ENCODE peak calls at places on chromosomes 2 and 18, in eight cellular contexts. One of them, this sample, is unnamed.

GRCh38 chr2:216533504-216534068 is 34.9 kb downstream of the RPL37A start:
- ATAC-seq in right cardiac atrium: no peak
- ATAC-seq in K562: no peak
- ATAC-seq in stimulated activated effector memory CD8-positive, alpha-beta T cell treated with anti-CD3 and anti-CD28 coated beads, Interleukin-12 subunit alpha, Interleukin-12 subunit beta, amount 100 ng/mL, for 72 hours: no peak
- ATAC-seq in naive thymus-derived CD8-positive, alpha-beta T cell: no peak
- ATAC-seq in RWPE2: peak
- ATAC-seq in T-helper 17 cell: no peak
- ATAC-seq in activated naive CD8-positive, alpha-beta T cell treated with anti-CD3 and anti-CD28 coated beads, Interleukin-2, amount 50 U/mL, for 24 hours: no peak
- ATAC-seq in this sample: peak

GRCh38 chr2:66574701-66575624 is 140.0 kb downstream of the MEIS1 start:
- ATAC-seq in right cardiac atrium: peak
- ATAC-seq in K562: peak
- ATAC-seq in stimulated activated effector memory CD8-positive, alpha-beta T cell treated with anti-CD3 and anti-CD28 coated beads, Interleukin-12 subunit alpha, Interleukin-12 subunit beta, amount 100 ng/mL, for 72 hours: no peak
- ATAC-seq in naive thymus-derived CD8-positive, alpha-beta T cell: no peak
- ATAC-seq in RWPE2: peak
- ATAC-seq in T-helper 17 cell: no peak
- ATAC-seq in activated naive CD8-positive, alpha-beta T cell treated with anti-CD3 and anti-CD28 coated beads, Interleukin-2, amount 50 U/mL, for 24 hours: no peak
- ATAC-seq in this sample: peak

GRCh38 chr18:25144835-25145234 is 207.1 kb downstream of the ZNF521 start:
- ATAC-seq in right cardiac atrium: peak
- ATAC-seq in K562: no peak
- ATAC-seq in stimulated activated effector memory CD8-positive, alpha-beta T cell treated with anti-CD3 and anti-CD28 coated beads, Interleukin-12 subunit alpha, Interleukin-12 subunit beta, amount 100 ng/mL, for 72 hours: no peak
- ATAC-seq in naive thymus-derived CD8-positive, alpha-beta T cell: no peak
- ATAC-seq in RWPE2: no peak
- ATAC-seq in T-helper 17 cell: no peak
- ATAC-seq in activated naive CD8-positive, alpha-beta T cell treated with anti-CD3 and anti-CD28 coated beads, Interleukin-2, amount 50 U/mL, for 24 hours: no peak
- ATAC-seq in this sample: no peak

GRCh38 chr2:128386066-128386465 is 67.4 kb upstream of the HS6ST1 start:
- ATAC-seq in right cardiac atrium: no peak
- ATAC-seq in K562: peak
- ATAC-seq in stimulated activated effector memory CD8-positive, alpha-beta T cell treated with anti-CD3 and anti-CD28 coated beads, Interleukin-12 subunit alpha, Interleukin-12 subunit beta, amount 100 ng/mL, for 72 hours: no peak
- ATAC-seq in naive thymus-derived CD8-positive, alpha-beta T cell: no peak
- ATAC-seq in RWPE2: no peak
- ATAC-seq in T-helper 17 cell: no peak
- ATAC-seq in activated naive CD8-positive, alpha-beta T cell treated with anti-CD3 and anti-CD28 coated beads, Interleukin-2, amount 50 U/mL, for 24 hours: no peak
- ATAC-seq in this sample: no peak

GRCh38 chr2:180604077-180604476 is 376.3 kb upstream of the UBE2E3 start:
- ATAC-seq in right cardiac atrium: no peak
- ATAC-seq in K562: peak
- ATAC-seq in stimulated activated effector memory CD8-positive, alpha-beta T cell treated with anti-CD3 and anti-CD28 coated beads, Interleukin-12 subunit alpha, Interleukin-12 subunit beta, amount 100 ng/mL, for 72 hours: peak
- ATAC-seq in naive thymus-derived CD8-positive, alpha-beta T cell: no peak
- ATAC-seq in RWPE2: peak
- ATAC-seq in T-helper 17 cell: no peak
- ATAC-seq in activated naive CD8-positive, alpha-beta T cell treated with anti-CD3 and anti-CD28 coated beads, Interleukin-2, amount 50 U/mL, for 24 hours: no peak
- ATAC-seq in this sample: no peak

GRCh38 chr2:11636593-11637295 is 33.3 kb downstream of the NTSR2 start:
- ATAC-seq in right cardiac atrium: peak
- ATAC-seq in K562: no peak
- ATAC-seq in stimulated activated effector memory CD8-positive, alpha-beta T cell treated with anti-CD3 and anti-CD28 coated beads, Interleukin-12 subunit alpha, Interleukin-12 subunit beta, amount 100 ng/mL, for 72 hours: no peak
- ATAC-seq in naive thymus-derived CD8-positive, alpha-beta T cell: no peak
- ATAC-seq in RWPE2: no peak
- ATAC-seq in T-helper 17 cell: no peak
- ATAC-seq in activated naive CD8-positive, alpha-beta T cell treated with anti-CD3 and anti-CD28 coated beads, Interleukin-2, amount 50 U/mL, for 24 hours: no peak
- ATAC-seq in this sample: no peak

GRCh38 chr2:128154225-128154624 is 63.2 kb downstream of the UGGT1 start:
- ATAC-seq in right cardiac atrium: peak
- ATAC-seq in K562: no peak
- ATAC-seq in stimulated activated effector memory CD8-positive, alpha-beta T cell treated with anti-CD3 and anti-CD28 coated beads, Interleukin-12 subunit alpha, Interleukin-12 subunit beta, amount 100 ng/mL, for 72 hours: no peak
- ATAC-seq in naive thymus-derived CD8-positive, alpha-beta T cell: no peak
- ATAC-seq in RWPE2: no peak
- ATAC-seq in T-helper 17 cell: no peak
- ATAC-seq in activated naive CD8-positive, alpha-beta T cell treated with anti-CD3 and anti-CD28 coated beads, Interleukin-2, amount 50 U/mL, for 24 hours: no peak
- ATAC-seq in this sample: no peak

GRCh38 chr18:74268933-74269620 is 22.7 kb downstream of the CYB5A start:
- ATAC-seq in right cardiac atrium: peak
- ATAC-seq in K562: peak
- ATAC-seq in stimulated activated effector memory CD8-positive, alpha-beta T cell treated with anti-CD3 and anti-CD28 coated beads, Interleukin-12 subunit alpha, Interleukin-12 subunit beta, amount 100 ng/mL, for 72 hours: no peak
- ATAC-seq in naive thymus-derived CD8-positive, alpha-beta T cell: no peak
- ATAC-seq in RWPE2: no peak
- ATAC-seq in T-helper 17 cell: no peak
- ATAC-seq in activated naive CD8-positive, alpha-beta T cell treated with anti-CD3 and anti-CD28 coated beads, Interleukin-2, amount 50 U/mL, for 24 hours: no peak
- ATAC-seq in this sample: no peak

GRCh38 chr2:199431748-199432213 is 26.0 kb downstream of the SATB2 start:
- ATAC-seq in right cardiac atrium: peak
- ATAC-seq in K562: peak
- ATAC-seq in stimulated activated effector memory CD8-positive, alpha-beta T cell treated with anti-CD3 and anti-CD28 coated beads, Interleukin-12 subunit alpha, Interleukin-12 subunit beta, amount 100 ng/mL, for 72 hours: no peak
- ATAC-seq in naive thymus-derived CD8-positive, alpha-beta T cell: no peak
- ATAC-seq in RWPE2: no peak
- ATAC-seq in T-helper 17 cell: no peak
- ATAC-seq in activated naive CD8-positive, alpha-beta T cell treated with anti-CD3 and anti-CD28 coated beads, Interleukin-2, amount 50 U/mL, for 24 hours: no peak
- ATAC-seq in this sample: no peak

GRCh38 chr2:222477962-222478608 is 53.7 kb downstream of the SGPP2 start:
- ATAC-seq in right cardiac atrium: no peak
- ATAC-seq in K562: no peak
- ATAC-seq in stimulated activated effector memory CD8-positive, alpha-beta T cell treated with anti-CD3 and anti-CD28 coated beads, Interleukin-12 subunit alpha, Interleukin-12 subunit beta, amount 100 ng/mL, for 72 hours: no peak
- ATAC-seq in naive thymus-derived CD8-positive, alpha-beta T cell: no peak
- ATAC-seq in RWPE2: no peak
- ATAC-seq in T-helper 17 cell: no peak
- ATAC-seq in activated naive CD8-positive, alpha-beta T cell treated with anti-CD3 and anti-CD28 coated beads, Interleukin-2, amount 50 U/mL, for 24 hours: no peak
- ATAC-seq in this sample: no peak

GRCh38 chr18:67854340-67854739 is 337.8 kb upstream of the DSEL start:
- ATAC-seq in right cardiac atrium: no peak
- ATAC-seq in K562: no peak
- ATAC-seq in stimulated activated effector memory CD8-positive, alpha-beta T cell treated with anti-CD3 and anti-CD28 coated beads, Interleukin-12 subunit alpha, Interleukin-12 subunit beta, amount 100 ng/mL, for 72 hours: no peak
- ATAC-seq in naive thymus-derived CD8-positive, alpha-beta T cell: no peak
- ATAC-seq in RWPE2: no peak
- ATAC-seq in T-helper 17 cell: no peak
- ATAC-seq in activated naive CD8-positive, alpha-beta T cell treated with anti-CD3 and anti-CD28 coated beads, Interleukin-2, amount 50 U/mL, for 24 hours: no peak
- ATAC-seq in this sample: no peak

GRCh38 chr2:100934504-100935371 is 67.4 kb upstream of the RPL31 start:
- ATAC-seq in right cardiac atrium: no peak
- ATAC-seq in K562: no peak
- ATAC-seq in stimulated activated effector memory CD8-positive, alpha-beta T cell treated with anti-CD3 and anti-CD28 coated beads, Interleukin-12 subunit alpha, Interleukin-12 subunit beta, amount 100 ng/mL, for 72 hours: no peak
- ATAC-seq in naive thymus-derived CD8-positive, alpha-beta T cell: no peak
- ATAC-seq in RWPE2: no peak
- ATAC-seq in T-helper 17 cell: no peak
- ATAC-seq in activated naive CD8-positive, alpha-beta T cell treated with anti-CD3 and anti-CD28 coated beads, Interleukin-2, amount 50 U/mL, for 24 hours: no peak
- ATAC-seq in this sample: no peak

GRCh38 chr2:112843288-112843687 is 6.7 kb upstream of the IL1B start:
- ATAC-seq in right cardiac atrium: no peak
- ATAC-seq in K562: no peak
- ATAC-seq in stimulated activated effector memory CD8-positive, alpha-beta T cell treated with anti-CD3 and anti-CD28 coated beads, Interleukin-12 subunit alpha, Interleukin-12 subunit beta, amount 100 ng/mL, for 72 hours: no peak
- ATAC-seq in naive thymus-derived CD8-positive, alpha-beta T cell: no peak
- ATAC-seq in RWPE2: no peak
- ATAC-seq in T-helper 17 cell: no peak
- ATAC-seq in activated naive CD8-positive, alpha-beta T cell treated with anti-CD3 and anti-CD28 coated beads, Interleukin-2, amount 50 U/mL, for 24 hours: no peak
- ATAC-seq in this sample: no peak

GRCh38 chr2:142286618-142287017 is 155.8 kb upstream of the LRP1B start:
- ATAC-seq in right cardiac atrium: no peak
- ATAC-seq in K562: no peak
- ATAC-seq in stimulated activated effector memory CD8-positive, alpha-beta T cell treated with anti-CD3 and anti-CD28 coated beads, Interleukin-12 subunit alpha, Interleukin-12 subunit beta, amount 100 ng/mL, for 72 hours: no peak
- ATAC-seq in naive thymus-derived CD8-positive, alpha-beta T cell: no peak
- ATAC-seq in RWPE2: no peak
- ATAC-seq in T-helper 17 cell: no peak
- ATAC-seq in activated naive CD8-positive, alpha-beta T cell treated with anti-CD3 and anti-CD28 coated beads, Interleukin-2, amount 50 U/mL, for 24 hours: no peak
- ATAC-seq in this sample: no peak

GRCh38 chr18:6960656-6961055 is 156.9 kb downstream of the LAMA1 start:
- ATAC-seq in right cardiac atrium: no peak
- ATAC-seq in K562: no peak
- ATAC-seq in stimulated activated effector memory CD8-positive, alpha-beta T cell treated with anti-CD3 and anti-CD28 coated beads, Interleukin-12 subunit alpha, Interleukin-12 subunit beta, amount 100 ng/mL, for 72 hours: no peak
- ATAC-seq in naive thymus-derived CD8-positive, alpha-beta T cell: no peak
- ATAC-seq in RWPE2: peak
- ATAC-seq in T-helper 17 cell: no peak
- ATAC-seq in activated naive CD8-positive, alpha-beta T cell treated with anti-CD3 and anti-CD28 coated beads, Interleukin-2, amount 50 U/mL, for 24 hours: no peak
- ATAC-seq in this sample: peak

GRCh38 chr18:24947521-24948305 is 404.3 kb downstream of the ZNF521 start:
- ATAC-seq in right cardiac atrium: no peak
- ATAC-seq in K562: no peak
- ATAC-seq in stimulated activated effector memory CD8-positive, alpha-beta T cell treated with anti-CD3 and anti-CD28 coated beads, Interleukin-12 subunit alpha, Interleukin-12 subunit beta, amount 100 ng/mL, for 72 hours: no peak
- ATAC-seq in naive thymus-derived CD8-positive, alpha-beta T cell: no peak
- ATAC-seq in RWPE2: no peak
- ATAC-seq in T-helper 17 cell: no peak
- ATAC-seq in activated naive CD8-positive, alpha-beta T cell treated with anti-CD3 and anti-CD28 coated beads, Interleukin-2, amount 50 U/mL, for 24 hours: no peak
- ATAC-seq in this sample: no peak

GRCh38 chr2:220192994-220193753 is 565.7 kb downstream of the SLC4A3 start:
- ATAC-seq in right cardiac atrium: no peak
- ATAC-seq in K562: no peak
- ATAC-seq in stimulated activated effector memory CD8-positive, alpha-beta T cell treated with anti-CD3 and anti-CD28 coated beads, Interleukin-12 subunit alpha, Interleukin-12 subunit beta, amount 100 ng/mL, for 72 hours: no peak
- ATAC-seq in naive thymus-derived CD8-positive, alpha-beta T cell: no peak
- ATAC-seq in RWPE2: peak
- ATAC-seq in T-helper 17 cell: no peak
- ATAC-seq in activated naive CD8-positive, alpha-beta T cell treated with anti-CD3 and anti-CD28 coated beads, Interleukin-2, amount 50 U/mL, for 24 hours: no peak
- ATAC-seq in this sample: no peak

GRCh38 chr2:72681016-72681995 is 144.5 kb downstream of the EXOC6B start:
- ATAC-seq in right cardiac atrium: no peak
- ATAC-seq in K562: no peak
- ATAC-seq in stimulated activated effector memory CD8-positive, alpha-beta T cell treated with anti-CD3 and anti-CD28 coated beads, Interleukin-12 subunit alpha, Interleukin-12 subunit beta, amount 100 ng/mL, for 72 hours: no peak
- ATAC-seq in naive thymus-derived CD8-positive, alpha-beta T cell: no peak
- ATAC-seq in RWPE2: peak
- ATAC-seq in T-helper 17 cell: no peak
- ATAC-seq in activated naive CD8-positive, alpha-beta T cell treated with anti-CD3 and anti-CD28 coated beads, Interleukin-2, amount 50 U/mL, for 24 hours: no peak
- ATAC-seq in this sample: peak

GRCh38 chr2:86254576-86255538 is 55.6 kb downstream of the MRPL35 start:
- ATAC-seq in right cardiac atrium: peak
- ATAC-seq in K562: no peak
- ATAC-seq in stimulated activated effector memory CD8-positive, alpha-beta T cell treated with anti-CD3 and anti-CD28 coated beads, Interleukin-12 subunit alpha, Interleukin-12 subunit beta, amount 100 ng/mL, for 72 hours: no peak
- ATAC-seq in naive thymus-derived CD8-positive, alpha-beta T cell: no peak
- ATAC-seq in RWPE2: no peak
- ATAC-seq in T-helper 17 cell: no peak
- ATAC-seq in activated naive CD8-positive, alpha-beta T cell treated with anti-CD3 and anti-CD28 coated beads, Interleukin-2, amount 50 U/mL, for 24 hours: no peak
- ATAC-seq in this sample: peak

GRCh38 chr18:13450289-13451207 is 232.0 kb downstream of the LDLRAD4 start:
- ATAC-seq in right cardiac atrium: no peak
- ATAC-seq in K562: no peak
- ATAC-seq in stimulated activated effector memory CD8-positive, alpha-beta T cell treated with anti-CD3 and anti-CD28 coated beads, Interleukin-12 subunit alpha, Interleukin-12 subunit beta, amount 100 ng/mL, for 72 hours: no peak
- ATAC-seq in naive thymus-derived CD8-positive, alpha-beta T cell: peak
- ATAC-seq in RWPE2: no peak
- ATAC-seq in T-helper 17 cell: no peak
- ATAC-seq in activated naive CD8-positive, alpha-beta T cell treated with anti-CD3 and anti-CD28 coated beads, Interleukin-2, amount 50 U/mL, for 24 hours: no peak
- ATAC-seq in this sample: no peak

GRCh38 chr18:3114456-3114855 is 101.5 kb upstream of the LPIN2 start:
- ATAC-seq in right cardiac atrium: no peak
- ATAC-seq in K562: no peak
- ATAC-seq in stimulated activated effector memory CD8-positive, alpha-beta T cell treated with anti-CD3 and anti-CD28 coated beads, Interleukin-12 subunit alpha, Interleukin-12 subunit beta, amount 100 ng/mL, for 72 hours: no peak
- ATAC-seq in naive thymus-derived CD8-positive, alpha-beta T cell: no peak
- ATAC-seq in RWPE2: no peak
- ATAC-seq in T-helper 17 cell: no peak
- ATAC-seq in activated naive CD8-positive, alpha-beta T cell treated with anti-CD3 and anti-CD28 coated beads, Interleukin-2, amount 50 U/mL, for 24 hours: no peak
- ATAC-seq in this sample: no peak

GRCh38 chr2:236343400-236344161 is 79.4 kb upstream of the ASB18 start:
- ATAC-seq in right cardiac atrium: no peak
- ATAC-seq in K562: peak
- ATAC-seq in stimulated activated effector memory CD8-positive, alpha-beta T cell treated with anti-CD3 and anti-CD28 coated beads, Interleukin-12 subunit alpha, Interleukin-12 subunit beta, amount 100 ng/mL, for 72 hours: no peak
- ATAC-seq in naive thymus-derived CD8-positive, alpha-beta T cell: no peak
- ATAC-seq in RWPE2: no peak
- ATAC-seq in T-helper 17 cell: no peak
- ATAC-seq in activated naive CD8-positive, alpha-beta T cell treated with anti-CD3 and anti-CD28 coated beads, Interleukin-2, amount 50 U/mL, for 24 hours: no peak
- ATAC-seq in this sample: peak

GRCh38 chr18:56186319-56186718 is 452.1 kb downstream of the TXNL1 start:
- ATAC-seq in right cardiac atrium: no peak
- ATAC-seq in K562: no peak
- ATAC-seq in stimulated activated effector memory CD8-positive, alpha-beta T cell treated with anti-CD3 and anti-CD28 coated beads, Interleukin-12 subunit alpha, Interleukin-12 subunit beta, amount 100 ng/mL, for 72 hours: no peak
- ATAC-seq in naive thymus-derived CD8-positive, alpha-beta T cell: no peak
- ATAC-seq in RWPE2: no peak
- ATAC-seq in T-helper 17 cell: no peak
- ATAC-seq in activated naive CD8-positive, alpha-beta T cell treated with anti-CD3 and anti-CD28 coated beads, Interleukin-2, amount 50 U/mL, for 24 hours: no peak
- ATAC-seq in this sample: no peak